ENCODE peak calls at places on chromosomes 5 and 9, in nine cellular contexts. P is H4; K is ELR; I is activated CD8-positive, alpha-beta memory T cell treated with anti-CD3 and anti-CD28 coated beads, Interleukin-2, amount 10 ng/mL, durations not matched to agents 7 days and 5 days; L is stimulated activated CD8-positive, alpha-beta memory T cell treated with anti-CD3 and anti-CD28 coated beads, Interleukin-4, amount 100 ng/mL, for 4 hours; U is GM10248; C is HuH-7; B is brain pericyte; X is aorta. Y is an unnamed sample.

GRCh38 chr5:123937230-123937629 is 425.3 kb downstream of the CSNK1G3 start:
- DNase-seq in P (peak; percentile 94), K (peak; percentile 61), I (no peak), L (no peak), U (no peak), C (peak; percentile 23), B (no peak), X (no peak), Y (no peak)

GRCh38 chr9:23686257-23686656 is 139.8 kb downstream of the ELAVL2 start:
- DNase-seq in P (peak; percentile 61), K (no peak), I (no peak), L (no peak), U (no peak), C (no peak), B (no peak), X (no peak), Y (no peak)

GRCh38 chr5:18745988-18746615 is 1111.8 kb downstream of the TAF11L14 start:
- DNase-seq in P (peak; percentile 81), K (peak; percentile 43), I (peak; percentile 66), L (peak; percentile 23), U (peak; percentile 59), C (peak; percentile 3), B (no peak), X (no peak), Y (peak; percentile 59)

GRCh38 chr5:114055810-114056476 is 305.9 kb upstream of the KCNN2 start:
- DNase-seq in P (no peak), K (peak; percentile 3), I (no peak), L (no peak), U (no peak), C (no peak), B (no peak), X (peak; percentile 75), Y (no peak)

GRCh38 chr5:174311531-174312269 is 266.2 kb downstream of the NSG2 start:
- DNase-seq in P (peak; percentile 51), K (peak; percentile 50), I (peak; percentile 58), L (no peak), U (peak; percentile 85), C (peak; percentile 83), B (no peak), X (peak; percentile 92), Y (peak; percentile 58)

GRCh38 chr5:87393331-87393730 is 19.4 kb downstream of the CCNH start:
- DNase-seq in P (no peak), K (peak; percentile 91), I (no peak), L (no peak), U (no peak), C (no peak), B (no peak), X (no peak), Y (no peak)

GRCh38 chr5:127950707-127951356 is 132.7 kb upstream of the SLC12A2 start:
- DNase-seq in P (no peak), K (no peak), I (no peak), L (no peak), U (no peak), C (no peak), B (no peak), X (no peak), Y (no peak)

GRCh38 chr5:132003170-132003744 is 8.2 kb downstream of the ACSL6 start:
- DNase-seq in P (no peak), K (peak; percentile 25), I (no peak), L (no peak), U (no peak), C (no peak), B (no peak), X (peak; percentile 61), Y (no peak)

GRCh38 chr5:136028090-136028489 is 698 bp upstream of the TGFBI start:
- DNase-seq in P (no peak), K (no peak), I (no peak), L (no peak), U (no peak), C (no peak), B (no peak), X (no peak), Y (no peak)

GRCh38 chr9:89494199-89494598 is 3.7 kb downstream of the SEMA4D start:
- DNase-seq in P (no peak), K (no peak), I (no peak), L (no peak), U (no peak), C (no peak), B (no peak), X (no peak), Y (no peak)

GRCh38 chr5:1723957-1724821 is 75.4 kb downstream of the MRPL36 start:
- DNase-seq in P (no peak), K (no peak), I (no peak), L (no peak), U (no peak), C (no peak), B (no peak), X (peak; percentile 51), Y (peak; percentile 5)

GRCh38 chr9:136114606-136115005 is 4.1 kb downstream of the TMEM250 start:
- DNase-seq in P (no peak), K (no peak), I (no peak), L (no peak), U (no peak), C (no peak), B (no peak), X (no peak), Y (no peak)

GRCh38 chr5:172791291-172791690 is 20.3 kb upstream of the DUSP1 start:
- DNase-seq in P (no peak), K (no peak), I (no peak), L (no peak), U (no peak), C (no peak), B (no peak), X (no peak), Y (no peak)

GRCh38 chr9:110180386-110180712 is 27.6 kb downstream of the C9orf152 start:
- DNase-seq in P (no peak), K (no peak), I (no peak), L (no peak), U (no peak), C (no peak), B (no peak), X (no peak), Y (no peak)

GRCh38 chr5:43037929-43038510 is 2.1 kb downstream of the ANXA2R start:
- DNase-seq in P (peak; percentile 91), K (no peak), I (peak; percentile 78), L (no peak), U (peak; percentile 62), C (no peak), B (peak; percentile 86), X (no peak), Y (peak; percentile 72)

GRCh38 chr9:111037744-111038335 is 430 bp downstream of the LPAR1 start:
- DNase-seq in P (no peak), K (peak; percentile 61), I (no peak), L (no peak), U (peak; percentile 54), C (peak; percentile 51), B (no peak), X (peak; percentile 84), Y (no peak)

GRCh38 chr9:14278291-14278721 is 35.6 kb downstream of the NFIB start:
- DNase-seq in P (peak; percentile 38), K (peak; percentile 78), I (no peak), L (no peak), U (no peak), C (no peak), B (no peak), X (no peak), Y (no peak)

GRCh38 chr5:74017786-74018211 is 391.8 kb downstream of the ARHGEF28 start:
- DNase-seq in P (peak; percentile 30), K (peak; percentile 94), I (no peak), L (no peak), U (no peak), C (no peak), B (no peak), X (no peak), Y (no peak)

GRCh38 chr9:16064701-16065230 is 511.9 kb downstream of the CCDC171 start:
- DNase-seq in P (no peak), K (no peak), I (no peak), L (no peak), U (no peak), C (no peak), B (no peak), X (no peak), Y (no peak)

GRCh38 chr5:140402258-140403074 is 833 bp downstream of the ANKHD1 start:
- DNase-seq in P (peak; percentile 37), K (peak; percentile 65), I (peak; percentile 72), L (peak; percentile 18), U (peak; percentile 44), C (peak; percentile 30), B (peak; percentile 11), X (peak; percentile 82), Y (peak; percentile 56)

GRCh38 chr5:177507165-177507564 is 2.5 kb downstream of the DOK3 start:
- DNase-seq in P (no peak), K (peak; percentile 58), I (no peak), L (no peak), U (no peak), C (peak; percentile 44), B (no peak), X (no peak), Y (no peak)

GRCh38 chr9:128494108-128494742 is 10.3 kb upstream of the GLE1 start:
- DNase-seq in P (no peak), K (no peak), I (no peak), L (no peak), U (no peak), C (no peak), B (peak; percentile 30), X (peak; percentile 87), Y (peak; percentile 25)

GRCh38 chr5:34455096-34455495 is 201.0 kb upstream of the RAI14 start:
- DNase-seq in P (no peak), K (no peak), I (no peak), L (no peak), U (no peak), C (no peak), B (no peak), X (no peak), Y (no peak)

GRCh38 chr5:33260098-33260497 is 180.7 kb upstream of the TARS1 start:
- DNase-seq in P (no peak), K (peak; percentile 54), I (no peak), L (no peak), U (no peak), C (no peak), B (no peak), X (no peak), Y (no peak)

GRCh38 chr9:124880501-124880900 is 18.6 kb downstream of the ARPC5L start:
- DNase-seq in P (no peak), K (no peak), I (no peak), L (no peak), U (no peak), C (no peak), B (no peak), X (no peak), Y (no peak)

GRCh38 chr9:91824591-91825339 is 125.3 kb downstream of the ROR2 start:
- DNase-seq in P (no peak), K (no peak), I (no peak), L (no peak), U (no peak), C (no peak), B (no peak), X (peak; percentile 61), Y (no peak)

GRCh38 chr5:158166424-158166823 is 307.5 kb upstream of the CLINT1 start:
- DNase-seq in P (no peak), K (no peak), I (no peak), L (no peak), U (no peak), C (no peak), B (no peak), X (no peak), Y (no peak)

GRCh38 chr5:112779531-112779930 is 41.8 kb downstream of the APC start:
- DNase-seq in P (no peak), K (peak; percentile 58), I (no peak), L (no peak), U (no peak), C (no peak), B (peak; percentile 17), X (no peak), Y (no peak)

GRCh38 chr5:180866296-180866695 is 5.2 kb upstream of the ZFP62 start:
- DNase-seq in P (no peak), K (no peak), I (no peak), L (no peak), U (no peak), C (no peak), B (no peak), X (no peak), Y (no peak)

GRCh38 chr5:54701179-54701578 is 183.6 kb downstream of the SNX18 start:
- DNase-seq in P (peak; percentile 99), K (peak; percentile 90), I (no peak), L (no peak), U (no peak), C (no peak), B (no peak), X (no peak), Y (no peak)

GRCh38 chr5:30401479-30402058 is 791.9 kb upstream of the CDH6 start:
- DNase-seq in P (peak; percentile 61), K (peak; percentile 0), I (no peak), L (no peak), U (no peak), C (peak; percentile 6), B (peak; percentile 12), X (no peak), Y (no peak)

Y was measured in activated CD4-positive, alpha-beta T cell treated with anti-CD3 and anti-CD28 coated beads, Interleukin-2, amount 10 ng/mL, durations not matched to agents 7 days and 5 days.